ENCODE peak calls at places on chromosome 10, in ten cellular contexts. C is cardiac muscle cell; J is heart right ventricle; S is OCI-LY7; Y is CD8-positive, alpha-beta memory T cell; R is upper lobe of left lung; Z is SJSA1; H is adrenal gland; V is lung; N is ovary. E is an unnamed sample.

GRCh38 chr10:116763440-116763839 is 21.1 kb upstream of the HSPA12A start:
- DNase-seq in R (no peak), S (no peak), C (no peak), H (no peak), N (no peak), Z (no peak), J (no peak), Y (no peak), V (no peak), E (no peak)

GRCh38 chr10:69086131-69086530 is 1.8 kb upstream of the SRGN start:
- DNase-seq in J (no peak), R (no peak), Y (no peak), N (no peak), C (no peak), H (peak), V (no peak), Z (no peak), S (no peak), E (no peak)

GRCh38 chr10:79152423-79152817 is 83.7 kb downstream of the ZMIZ1 start:
- DNase-seq in Z (peak), N (no peak), S (no peak), V (no peak), H (no peak), J (no peak), R (no peak), Y (no peak), C (no peak), E (no peak)

GRCh38 chr10:27391916-27392315 is 112.2 kb upstream of the RAB18 start:
- DNase-seq in J (no peak), Z (no peak), C (no peak), Y (no peak), S (no peak), H (no peak), V (no peak), R (no peak), N (no peak), E (no peak)

GRCh38 chr10:5094265-5095205 is at the start of gene AKR1C3:
- DNase-seq in N (no peak), Y (peak), V (no peak), C (peak), J (no peak), S (peak), Z (peak), R (no peak), H (no peak), E (peak)

GRCh38 chr10:132528064-132528800 is 9.4 kb upstream of the INPP5A start:
- DNase-seq in C (no peak), Z (no peak), N (peak), R (peak), J (no peak), Y (no peak), V (no peak), H (peak), S (no peak), E (no peak)

GRCh38 chr10:82378146-82378545 is 503.2 kb downstream of the NRG3 start:
- DNase-seq in V (peak), Y (no peak), Z (no peak), H (peak), N (no peak), S (no peak), J (peak), C (peak), R (peak), E (no peak)

GRCh38 chr10:21495002-21495685 is 30.3 kb downstream of the SKIDA1 start:
- DNase-seq in R (no peak), Y (no peak), Z (no peak), C (no peak), S (peak), J (no peak), V (no peak), N (peak), H (peak), E (no peak)

GRCh38 chr10:57925045-57925444 is 342.6 kb downstream of the IPMK start:
- DNase-seq in J (no peak), N (no peak), Z (no peak), C (no peak), Y (no peak), R (no peak), H (no peak), V (no peak), S (no peak), E (peak)

GRCh38 chr10:3496138-3496537 is 288.9 kb downstream of the KLF6 start:
- DNase-seq in H (no peak), Z (no peak), R (no peak), C (no peak), S (no peak), Y (no peak), N (no peak), J (no peak), V (no peak), E (no peak)

GRCh38 chr10:21398549-21399345 is 126.7 kb downstream of the SKIDA1 start:
- DNase-seq in Y (no peak), V (no peak), R (no peak), N (no peak), Z (peak), S (no peak), C (no peak), J (no peak), H (no peak), E (no peak)

GRCh38 chr10:129046074-129046681 is 420.9 kb upstream of the MGMT start:
- DNase-seq in N (no peak), Z (no peak), C (no peak), R (no peak), H (no peak), J (no peak), S (no peak), V (no peak), Y (no peak), E (no peak)

GRCh38 chr10:132939378-132939955 is 2.9 kb downstream of the CFAP46 start:
- DNase-seq in S (no peak), Y (no peak), Z (no peak), C (no peak), N (no peak), V (no peak), J (no peak), H (no peak), R (no peak), E (no peak)

GRCh38 chr10:101330236-101331225 is 23.4 kb upstream of the BTRC start:
- DNase-seq in V (no peak), C (no peak), S (no peak), H (no peak), Z (no peak), Y (no peak), N (no peak), J (no peak), R (no peak), E (no peak)

GRCh38 chr10:49272251-49273081 is 26.5 kb upstream of the C10orf71 start:
- DNase-seq in N (no peak), C (no peak), S (no peak), H (no peak), Z (no peak), Y (no peak), J (peak), R (no peak), V (peak), E (no peak)

GRCh38 chr10:75367098-75367497 is 34.5 kb downstream of the ZNF503 start:
- DNase-seq in Y (no peak), Z (no peak), V (no peak), H (peak), J (no peak), S (no peak), R (no peak), N (no peak), C (no peak), E (no peak)

GRCh38 chr10:4212111-4212635 is 427.2 kb upstream of the KLF6 start:
- DNase-seq in C (no peak), N (no peak), Z (no peak), H (no peak), S (no peak), Y (no peak), V (no peak), J (no peak), R (no peak), E (no peak)

GRCh38 chr10:113867904-113868303 is 13.4 kb downstream of the NHLRC2 start:
- DNase-seq in N (no peak), R (no peak), S (no peak), Z (no peak), Y (no peak), H (no peak), C (no peak), J (no peak), V (no peak), E (no peak)

GRCh38 chr10:101319241-101319915 is 34.6 kb upstream of the BTRC start:
- DNase-seq in Y (no peak), V (no peak), H (no peak), J (no peak), C (no peak), R (no peak), S (no peak), Z (no peak), N (no peak), E (no peak)

GRCh38 chr10:84822926-84823325 is 494.5 kb downstream of the CCSER2 start:
- DNase-seq in J (no peak), Y (no peak), V (no peak), S (no peak), C (no peak), H (no peak), Z (no peak), N (no peak), R (no peak), E (no peak)

GRCh38 chr10:89389254-89389653 is 3.2 kb upstream of the IFIT1 start:
- DNase-seq in R (no peak), J (no peak), C (no peak), Y (no peak), Z (no peak), S (peak), V (no peak), H (no peak), N (no peak), E (no peak)

GRCh38 chr10:124378817-124379510 is 39.8 kb downstream of the OAT start:
- DNase-seq in N (no peak), R (peak), J (no peak), Z (no peak), V (peak), C (no peak), Y (no peak), H (no peak), S (no peak), E (no peak)

GRCh38 chr10:86169506-86170254 is 196.9 kb downstream of the GRID1 start:
- DNase-seq in Y (no peak), H (no peak), N (no peak), R (no peak), C (no peak), J (no peak), Z (no peak), V (no peak), S (no peak), E (no peak)

GRCh38 chr10:74892874-74893273 is 66.5 kb downstream of the KAT6B start:
- DNase-seq in Z (no peak), V (no peak), J (no peak), C (no peak), S (no peak), N (no peak), Y (no peak), H (no peak), R (no peak), E (no peak)

GRCh38 chr10:130169136-130169888 is 33.1 kb downstream of the GLRX3 start:
- DNase-seq in Y (no peak), V (no peak), N (no peak), R (no peak), C (no peak), J (no peak), H (no peak), S (no peak), Z (no peak), E (no peak)

GRCh38 chr10:104046651-104047050 is 39.0 kb downstream of the COL17A1 start:
- DNase-seq in J (no peak), Z (no peak), S (no peak), R (no peak), V (no peak), C (no peak), N (no peak), H (no peak), Y (no peak), E (no peak)

GRCh38 chr10:110512461-110513187 is 14.9 kb downstream of the DUSP5 start:
- DNase-seq in Z (peak), H (peak), J (no peak), R (peak), S (no peak), V (no peak), C (no peak), Y (no peak), N (no peak), E (no peak)

GRCh38 chr10:31650010-31650409 is 278.6 kb downstream of the ARHGAP12 start:
- DNase-seq in C (no peak), S (no peak), J (peak), N (peak), Y (no peak), V (peak), Z (peak), R (no peak), H (peak), E (peak)

DNA sequence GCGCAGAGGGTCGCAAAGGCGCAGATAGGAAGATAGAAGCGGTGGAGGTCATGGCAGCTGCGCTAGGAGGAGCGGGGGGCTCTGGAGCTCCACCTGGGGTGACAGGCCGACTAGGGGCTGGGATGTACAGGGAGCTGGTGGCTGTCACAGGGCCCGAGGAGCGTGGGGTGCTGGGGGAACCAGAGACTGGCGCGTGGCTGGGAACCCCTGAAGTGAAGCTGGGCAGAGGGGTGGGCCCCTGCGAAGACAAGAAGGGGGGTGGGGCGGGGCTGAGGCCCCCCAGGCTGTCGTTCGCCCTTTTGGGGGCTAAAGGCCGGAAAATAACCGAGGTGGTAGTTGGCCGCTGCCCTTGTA is 6.6 kb upstream of the MYOZ1 start:
- DNase-seq in S (no peak), N (no peak), J (no peak), R (no peak), Z (no peak), V (no peak), H (no peak), C (no peak), Y (no peak), E (no peak)
- H3K27ac ChIP-seq in S (no peak), N (no peak), J (peak), R (peak), Z (no peak), V (peak), H (peak), C (peak), Y (no peak), E (no peak)

DNA sequence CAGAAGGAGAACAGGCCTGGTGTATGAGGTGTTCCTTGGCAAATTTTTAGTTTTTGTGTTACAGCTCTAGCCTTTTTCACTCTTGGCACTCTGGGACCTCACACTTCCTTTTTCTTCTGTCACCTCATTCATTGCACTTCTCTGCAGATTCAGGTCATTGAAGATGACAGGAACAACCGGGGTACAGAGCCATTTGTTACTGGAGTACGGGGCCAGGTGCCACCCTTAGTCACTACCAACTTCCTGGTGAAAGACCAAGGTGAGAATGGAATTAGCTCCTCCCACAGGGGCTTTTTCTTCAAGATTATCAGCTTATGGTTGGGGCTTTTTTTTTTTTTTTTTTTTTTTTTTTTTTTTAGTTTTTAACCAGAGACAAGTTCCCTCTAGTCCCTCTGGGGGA is 18.5 kb upstream of the CHCHD1 start:
- DNase-seq in Y (no peak), R (no peak), S (no peak), N (no peak), Z (no peak), V (no peak), H (no peak), J (no peak), C (no peak), E (no peak)
- H3K27ac ChIP-seq in Y (no peak), R (no peak), S (no peak), N (no peak), Z (no peak), V (no peak), H (peak), J (no peak), C (no peak), E (no peak)

GRCh38 chr10:6272126-6272525 is 69.4 kb downstream of the PFKFB3 start:
- DNase-seq in H (no peak), N (no peak), V (no peak), R (no peak), Y (no peak), J (no peak), Z (no peak), C (no peak), S (no peak), E (no peak)

GRCh38 chr10:6273351-6273750 is 70.6 kb downstream of the PFKFB3 start:
- DNase-seq in V (peak), C (peak), H (no peak), N (no peak), Z (no peak), R (peak), S (no peak), Y (no peak), J (no peak), E (no peak)

GRCh38 chr10:6275022-6275997 is 72.6 kb downstream of the PFKFB3 start:
- DNase-seq in Z (peak), C (no peak), J (peak), R (peak), S (no peak), H (peak), N (peak), Y (peak), V (peak), E (peak)

GRCh38 chr10:6274040-6274439 is 71.3 kb downstream of the PFKFB3 start:
- DNase-seq in S (no peak), R (peak), J (no peak), Y (no peak), H (no peak), Z (no peak), C (no peak), V (no peak), N (no peak), E (no peak)

DNA sequence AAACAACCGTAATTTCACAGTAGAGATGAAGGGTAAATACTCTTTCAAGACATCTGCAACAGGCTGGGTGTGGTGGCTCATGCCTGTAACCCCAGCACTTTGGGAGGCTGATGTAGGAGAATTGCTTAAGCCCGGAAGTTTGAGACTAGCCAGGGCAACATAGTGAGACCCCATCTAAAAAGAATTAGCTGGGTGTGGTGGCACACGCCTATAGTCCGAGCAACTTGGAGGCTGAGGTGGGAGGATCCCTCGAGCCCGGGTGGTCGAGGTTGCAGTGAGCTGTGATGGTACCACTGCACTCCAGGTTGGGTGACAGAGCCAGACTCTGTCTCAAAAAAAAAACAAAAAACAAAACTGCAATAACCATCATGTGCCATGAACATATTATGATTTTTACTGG is 71.8 kb downstream of the PFKFB3 start:
- DNase-seq in Z (no peak), V (no peak), N (no peak), Y (no peak), C (no peak), J (no peak), S (no peak), H (no peak), R (no peak), E (no peak)
- H3K27ac ChIP-seq in Z (peak), V (peak), N (no peak), Y (no peak), C (no peak), J (no peak), S (no peak), H (peak), R (peak), E (no peak)

GRCh38 chr10:87660484-87661133 is 931 bp downstream of the PAPSS2 start:
- DNase-seq in Z (peak), J (no peak), S (no peak), C (no peak), R (peak), H (peak), Y (no peak), N (peak), V (no peak), E (peak)

GRCh38 chr10:87657370-87657769 is 2.3 kb upstream of the PAPSS2 start:
- DNase-seq in S (no peak), Z (no peak), C (no peak), R (peak), V (no peak), J (no peak), N (peak), H (peak), Y (no peak), E (no peak)

GRCh38 chr10:87659571-87660483 is at the start of gene PAPSS2:
- DNase-seq in S (no peak), Y (no peak), J (peak), R (peak), N (peak), H (peak), C (peak), Z (peak), V (peak), E (peak)

GRCh38 chr10:87658383-87658795 is 1.3 kb upstream of the PAPSS2 start:
- DNase-seq in H (no peak), C (peak), R (no peak), N (no peak), V (no peak), Z (peak), S (no peak), J (no peak), Y (no peak), E (no peak)

DNA sequence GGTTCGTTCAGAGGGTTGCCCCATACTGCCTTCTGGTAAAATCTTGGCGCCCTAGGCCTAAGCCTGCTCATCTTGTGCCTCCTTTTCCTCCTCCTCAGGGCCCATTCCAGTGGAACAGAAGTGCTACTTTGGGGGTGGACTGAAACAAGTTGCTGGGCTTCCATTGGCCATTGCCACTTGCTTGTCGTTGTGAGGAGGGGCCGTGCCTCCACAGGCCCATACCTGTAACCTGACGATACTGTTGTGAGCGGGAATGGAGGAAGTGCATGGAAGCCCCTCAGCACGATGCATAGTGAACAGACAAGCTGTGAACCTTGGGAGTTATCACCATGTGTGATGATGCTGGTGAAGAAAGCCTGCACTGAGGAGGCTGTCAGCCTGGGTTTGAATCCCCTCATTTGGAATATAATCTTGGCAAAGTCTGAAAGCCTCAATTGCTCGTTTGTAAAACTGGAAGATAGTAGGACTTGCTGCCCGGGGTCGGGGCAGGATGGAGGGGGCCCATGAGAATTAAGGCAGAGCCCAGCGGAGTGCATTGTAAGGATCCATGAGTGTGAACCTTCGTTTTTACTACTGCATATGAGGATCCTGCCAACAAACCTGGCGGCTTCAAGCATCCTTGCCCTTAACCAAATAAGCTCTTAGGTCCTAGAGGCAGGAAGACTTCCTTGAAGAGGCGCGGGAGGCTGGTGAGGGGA is 671 bp upstream of the PAPSS2 start:
- DNase-seq in J (no peak), H (peak), S (no peak), Z (peak), C (peak), Y (no peak), R (peak), V (peak), N (no peak), E (no peak)
- H3K27ac ChIP-seq in J (peak), H (peak), S (no peak), Z (peak), C (no peak), Y (no peak), R (peak), V (peak), N (peak), E (peak)

DNA sequence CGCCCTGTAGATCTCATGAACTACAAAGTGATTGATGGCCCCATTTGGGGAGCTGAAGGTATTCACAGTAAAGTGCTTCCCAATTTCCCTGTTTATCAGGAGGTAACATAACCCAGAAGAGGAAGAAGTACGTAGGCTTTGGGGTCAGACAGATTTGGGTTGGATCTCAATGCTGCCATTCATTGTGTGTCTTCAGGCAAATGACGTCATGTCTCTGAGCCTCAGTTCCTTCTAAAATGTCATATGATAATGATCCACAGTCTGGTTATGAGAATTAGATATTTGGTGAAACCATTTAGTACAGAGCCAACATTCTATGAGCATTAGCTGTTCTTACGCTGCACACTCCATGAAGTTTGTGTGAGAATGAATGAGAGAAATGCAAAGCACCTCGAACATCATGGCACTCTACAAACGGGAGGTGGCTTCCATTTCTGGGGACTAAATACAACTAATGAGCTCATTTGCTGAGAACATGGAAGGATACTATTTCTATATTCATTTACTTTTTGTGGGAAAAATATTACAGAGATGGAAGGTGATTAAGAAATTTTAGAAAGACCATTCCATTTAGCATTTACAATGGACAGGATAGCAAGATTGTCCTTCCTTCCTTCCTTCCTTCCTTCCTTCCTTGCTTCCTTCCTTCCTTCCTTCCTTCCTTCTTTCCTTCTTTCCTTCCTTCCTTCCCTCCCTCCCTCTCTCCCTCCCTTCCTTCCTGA is 13.8 kb upstream of the JCAD start:
- DNase-seq in S (no peak), J (no peak), H (no peak), Z (no peak), N (no peak), V (no peak), Y (no peak), R (no peak), C (no peak), E (no peak)
- H3K27ac ChIP-seq in S (no peak), J (no peak), H (no peak), Z (no peak), N (no peak), V (no peak), Y (no peak), R (no peak), C (no peak), E (no peak)